ENCODE peak calls at places on chromosomes 5 and 9, in five cellular contexts. G is pancreas, J is fibroblast of lung, F is BJ, Q is cardiac fibroblast. P is an unnamed sample.
A peak's percentile ranks its signal among the peaks of the same experiment; 100 is the strongest.

GRCh38 chr5:169196059-169196458 is 104.9 kb downstream of the SLIT3 start:
- DNase-seq in G (no peak), J (no peak), F (no peak), Q (no peak), P (no peak)

GRCh38 chr9:127336708-127337352 is 60.1 kb upstream of the SLC2A8 start:
- DNase-seq in G (peak; percentile 44), J (peak; percentile 97), F (peak; percentile 92), Q (peak; percentile 98), P (peak; percentile 89)

GRCh38 chr5:93126634-93127033 is 454.4 kb downstream of the NR2F1-AS1 start:
- DNase-seq in G (no peak), J (peak; percentile 54), F (no peak), Q (peak; percentile 40), P (no peak)

GRCh38 chr9:38108326-38108725 is 39.3 kb upstream of the SHB start:
- DNase-seq in G (peak; percentile 46), J (no peak), F (no peak), Q (no peak), P (no peak)

GRCh38 chr5:101969752-101970151 is 326.3 kb downstream of the SLCO4C1 start:
- DNase-seq in G (no peak), J (no peak), F (no peak), Q (no peak), P (no peak)

GRCh38 chr5:149063017-149063687 is at the start of gene SH3TC2:
- DNase-seq in G (peak; percentile 45), J (peak; percentile 31), F (no peak), Q (peak; percentile 23), P (peak; percentile 4)

GRCh38 chr5:5638193-5638592 is 215.7 kb downstream of the ICE1 start:
- DNase-seq in G (no peak), J (no peak), F (no peak), Q (no peak), P (no peak)

GRCh38 chr9:123342247-123342646 is 13.8 kb upstream of the CRB2 start:
- DNase-seq in G (no peak), J (no peak), F (no peak), Q (no peak), P (no peak)

GRCh38 chr5:150144211-150144801 is 11.3 kb downstream of the PDGFRB start:
- DNase-seq in G (no peak), J (peak; percentile 91), F (no peak), Q (peak; percentile 89), P (peak; percentile 94)

GRCh38 chr9:121354770-121355169 is 15.3 kb downstream of the STOM start:
- DNase-seq in G (no peak), J (no peak), F (no peak), Q (peak; percentile 33), P (no peak)

GRCh38 chr9:107976767-107977166 is 487.2 kb upstream of the KLF4 start:
- DNase-seq in G (no peak), J (peak; percentile 76), F (no peak), Q (peak; percentile 8), P (no peak)

GRCh38 chr9:109346904-109347303 is 26.0 kb upstream of the EPB41L4B start:
- DNase-seq in G (no peak), J (no peak), F (no peak), Q (no peak), P (no peak)

GRCh38 chr9:81609782-81610738 is 79.3 kb downstream of the TLE1 start:
- DNase-seq in G (no peak), J (no peak), F (no peak), Q (peak; percentile 9), P (no peak)

GRCh38 chr5:1204693-1205242 is 3.4 kb downstream of the SLC6A19 start:
- DNase-seq in G (peak; percentile 80), J (peak; percentile 42), F (no peak), Q (peak; percentile 21), P (no peak)

GRCh38 chr5:24864244-24864643 is 219.5 kb upstream of the CDH10 start:
- DNase-seq in G (no peak), J (no peak), F (no peak), Q (no peak), P (no peak)

GRCh38 chr5:75558972-75559632 is 47.4 kb downstream of the POLK start:
- DNase-seq in G (no peak), J (peak; percentile 6), F (peak; percentile 33), Q (peak; percentile 76), P (no peak)

GRCh38 chr9:38285236-38285635 is 107.3 kb upstream of the ALDH1B1 start:
- DNase-seq in G (no peak), J (no peak), F (no peak), Q (no peak), P (no peak)

GRCh38 chr5:14767942-14768837 is 103.4 kb downstream of the ANKH start:
- DNase-seq in G (no peak), J (no peak), F (no peak), Q (no peak), P (no peak)

GRCh38 chr5:131628990-131629389 is 6.0 kb downstream of the RAPGEF6 start:
- DNase-seq in G (no peak), J (no peak), F (no peak), Q (peak; percentile 64), P (no peak)

GRCh38 chr5:106522296-106522695 is 1148.4 kb downstream of the EFNA5 start:
- DNase-seq in G (no peak), J (peak; percentile 34), F (no peak), Q (peak; percentile 23), P (peak; percentile 28)

GRCh38 chr5:78908173-78908901 is 76.8 kb downstream of the ARSB start:
- DNase-seq in G (peak; percentile 77), J (peak; percentile 86), F (peak; percentile 33), Q (peak; percentile 66), P (no peak)

GRCh38 chr5:57412010-57412409 is 70.6 kb downstream of the ACTBL2 start:
- DNase-seq in G (no peak), J (peak; percentile 96), F (no peak), Q (peak; percentile 66), P (peak; percentile 37)

GRCh38 chr5:130151239-130151638 is 247.0 kb downstream of the CHSY3 start:
- DNase-seq in G (no peak), J (no peak), F (no peak), Q (no peak), P (no peak)

GRCh38 chr9:96478829-96479371 is 28.9 kb downstream of the HABP4 start:
- DNase-seq in G (no peak), J (no peak), F (no peak), Q (peak; percentile 56), P (no peak)

GRCh38 chr9:93591301-93591700 is 14.9 kb downstream of the PHF2 start:
- DNase-seq in G (no peak), J (no peak), F (no peak), Q (no peak), P (no peak)

GRCh38 chr5:102958481-102959011 is 161.4 kb downstream of the GIN1 start:
- DNase-seq in G (no peak), J (peak; percentile 60), F (peak; percentile 22), Q (peak; percentile 74), P (no peak)

GRCh38 chr9:12141422-12141821 is 551.8 kb upstream of the TYRP1 start:
- DNase-seq in G (no peak), J (no peak), F (no peak), Q (no peak), P (no peak)
- H3K4me3 ChIP-seq in G (no peak overlapping the region), J (no peak overlapping the region), F (no peak overlapping the region), Q (no peak overlapping the region), P (no peak overlapping the region)

GRCh38 chr5:153458266-153458665 is 32.2 kb upstream of the GRIA1 start:
- DNase-seq in G (no peak), J (no peak), F (no peak), Q (no peak), P (no peak)
- H3K4me3 ChIP-seq in G (no peak overlapping the region), J (no peak overlapping the region), F (no peak overlapping the region), Q (no peak overlapping the region), P (no peak overlapping the region)

GRCh38 chr5:68087866-68088265 is 127.7 kb upstream of the PIK3R1 start:
- DNase-seq in G (no peak), J (no peak), F (no peak), Q (peak; percentile 19), P (no peak)
- H3K4me3 ChIP-seq in G (no peak overlapping the region), J (no peak overlapping the region), F (no peak overlapping the region), Q (no peak overlapping the region), P (no peak overlapping the region)

DNA sequence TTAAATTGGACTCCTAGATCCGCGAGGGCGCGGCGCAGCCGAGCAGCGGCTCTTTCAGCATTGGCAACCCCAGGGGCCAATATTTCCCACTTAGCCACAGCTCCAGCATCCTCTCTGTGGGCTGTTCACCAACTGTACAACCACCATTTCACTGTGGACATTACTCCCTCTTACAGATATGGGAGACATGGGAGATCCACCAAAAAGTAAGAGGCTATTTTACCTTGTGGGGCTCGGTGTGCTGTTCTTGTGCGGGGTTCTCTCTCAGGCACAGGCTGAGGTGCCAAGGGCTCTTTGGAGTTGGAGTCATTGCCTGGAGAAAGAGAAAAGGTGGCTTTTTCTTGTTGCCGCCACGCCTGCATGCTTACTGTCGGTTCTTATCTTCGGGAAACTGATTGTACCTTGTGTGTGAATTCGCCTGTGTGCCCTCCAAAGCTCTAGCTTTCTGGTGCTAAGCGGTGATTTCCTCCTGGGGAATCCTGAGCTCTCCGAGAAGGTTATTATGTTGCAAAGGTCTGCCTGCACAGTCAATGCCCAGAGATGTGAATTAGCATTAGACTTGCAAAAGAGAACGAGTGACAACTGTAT is 340 bp downstream of the ISL1 start:
- DNase-seq in G (no peak), J (no peak), F (no peak), Q (no peak), P (no peak)
- H3K4me3 ChIP-seq in G (peak overlapping the region; percentile 28), J (peak overlapping the region; percentile 54), F (peak overlapping the region; percentile 70), Q (peak overlapping the region; percentile 18), P (peak overlapping the region; percentile 57)

GRCh38 chr5:181219262-181220177 is 3.6 kb upstream of the TRIM41 start:
- DNase-seq in G (no peak), J (no peak), F (no peak), Q (no peak), P (no peak)

GRCh38 chr5:181220178-181220515 is 2.9 kb upstream of the TRIM41 start:
- DNase-seq in G (no peak), J (no peak), F (no peak), Q (no peak), P (no peak)

GRCh38 chr5:181221792-181222629 is 1.1 kb upstream of the TRIM41 start:
- DNase-seq in G (peak; percentile 88), J (peak; percentile 93), F (peak; percentile 75), Q (peak; percentile 99), P (peak; percentile 88)

GRCh38 chr5:181222630-181223040 is 446 bp upstream of the TRIM41 start:
- DNase-seq in G (no peak), J (peak; percentile 73), F (no peak), Q (no peak), P (no peak)

DNA sequence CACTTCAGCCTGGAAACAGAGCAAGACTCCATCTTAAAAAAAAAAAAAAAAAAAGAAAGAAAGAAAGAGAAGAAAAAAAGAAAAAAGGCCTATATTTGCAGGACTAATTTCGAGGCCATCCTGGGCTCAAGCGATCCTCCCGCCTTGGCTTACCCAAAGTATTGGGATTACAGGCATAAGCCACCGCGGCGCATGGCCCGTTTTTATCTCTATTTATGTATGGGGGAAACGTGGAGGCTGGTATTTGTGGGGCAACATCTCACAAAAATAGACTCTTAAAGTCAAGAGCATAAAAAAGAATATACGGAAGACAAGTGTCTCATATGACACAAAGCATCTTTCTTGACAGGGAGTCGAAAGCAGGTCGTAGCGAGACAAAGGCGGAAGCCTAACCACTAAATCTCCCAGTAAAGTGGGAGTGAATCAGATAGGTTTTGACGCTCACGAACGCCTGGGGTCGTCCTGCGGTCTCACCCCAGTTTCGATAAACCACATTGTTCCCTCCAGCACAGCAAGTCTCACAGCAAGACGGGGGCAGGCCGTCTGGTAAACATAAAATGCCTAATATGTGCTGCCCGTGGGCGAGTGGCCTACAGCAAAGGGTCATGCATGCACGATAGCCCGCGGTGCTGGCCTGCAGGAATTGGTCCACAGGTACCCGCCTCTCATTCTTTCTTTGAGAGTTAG is 1.8 kb upstream of the TRIM41 start:
- DNase-seq in G (peak; percentile 26), J (no peak), F (no peak), Q (no peak), P (no peak)
- H3K4me3 ChIP-seq in G (no peak overlapping the region), J (peak overlapping the region; percentile 46), F (no peak overlapping the region), Q (peak overlapping the region; percentile 27), P (peak overlapping the region; percentile 79)

GRCh38 chr9:135087899-135088347 is 455 bp downstream of the OLFM1 start:
- DNase-seq in G (no peak), J (no peak), F (no peak), Q (no peak), P (no peak)
- H3K4me3 ChIP-seq in G (peak overlapping the region; percentile 49), J (no peak overlapping the region), F (no peak overlapping the region), Q (no peak overlapping the region), P (peak overlapping the region; percentile 20)